ENCODE peak calls at places on chromosomes 12 and 14, in five cellular contexts. K, J, O, G and V are unnamed samples.

GRCh38 chr12:93947486-93947885 is 200.9 kb upstream of the PLXNC1 start:
- DNase-seq in J (no peak), G (no peak), K (no peak), O (no peak), V (no peak)

GRCh38 chr12:131914179-131914702 is 14.8 kb upstream of the PUS1 start:
- DNase-seq in O (no peak), G (no peak), K (no peak), J (peak; percentile 64), V (no peak)

GRCh38 chr12:110687770-110688169 is 1.1 kb downstream of the HVCN1 start:
- DNase-seq in O (no peak), G (no peak), K (no peak), J (no peak), V (no peak)

GRCh38 chr12:7609051-7609450 is 56.7 kb downstream of the APOBEC1 start:
- DNase-seq in K (no peak), J (no peak), O (no peak), G (no peak), V (no peak)

GRCh38 chr14:30298266-30298795 is 260.6 kb upstream of the G2E3 start:
- DNase-seq in G (no peak), K (no peak), J (no peak), O (no peak), V (no peak)

GRCh38 chr12:105083551-105084105 is 630 bp downstream of the ALDH1L2 start:
- DNase-seq in K (peak; percentile 71), J (peak; percentile 90), G (no peak), O (peak; percentile 58), V (no peak)

GRCh38 chr12:83046019-83046418 is 359.3 kb downstream of the TMTC2 start:
- DNase-seq in G (no peak), J (no peak), K (no peak), O (no peak), V (no peak)

GRCh38 chr12:13032164-13032563 is 12.0 kb upstream of the FAM234B start:
- DNase-seq in J (no peak), G (no peak), K (peak; percentile 2), O (no peak), V (no peak)

GRCh38 chr12:50933459-50934124 is 18.8 kb upstream of the HIGD1C start:
- DNase-seq in G (no peak), J (no peak), K (no peak), O (peak; percentile 29), V (no peak)

GRCh38 chr12:60529723-60530122 is 933.9 kb downstream of the SLC16A7 start:
- DNase-seq in O (no peak), J (no peak), G (no peak), K (no peak), V (no peak)

GRCh38 chr12:57549909-57550627 is at the start of gene KIF5A:
- DNase-seq in O (no peak), K (peak; percentile 24), J (peak; percentile 67), G (no peak), V (no peak)

GRCh38 chr14:23365353-23366162 is 586 bp upstream of the EFS start:
- DNase-seq in J (peak; percentile 66), O (no peak), K (peak; percentile 29), G (no peak), V (no peak)

GRCh38 chr12:4212845-4213244 is 60.7 kb upstream of the CCND2 start:
- DNase-seq in O (no peak), G (no peak), J (no peak), K (no peak), V (no peak)

GRCh38 chr12:108843187-108843586 is 14.2 kb downstream of the SSH1 start:
- DNase-seq in K (no peak), G (no peak), O (no peak), J (no peak), V (no peak)

GRCh38 chr14:71399057-71399487 is 491.8 kb downstream of the PCNX1 start:
- DNase-seq in K (peak; percentile 29), O (no peak), G (no peak), J (no peak), V (no peak)

GRCh38 chr12:44672042-44672441 is 204.1 kb downstream of the NELL2 start:
- DNase-seq in O (no peak), G (no peak), J (no peak), K (no peak), V (no peak)

GRCh38 chr14:101721951-101722661 is 39.4 kb upstream of the PPP2R5C start:
- DNase-seq in J (no peak), O (peak; percentile 65), G (no peak), K (peak; percentile 93), V (peak; percentile 5)

GRCh38 chr14:79896009-79896408 is 315.3 kb downstream of the DIO2 start:
- DNase-seq in O (no peak), K (peak; percentile 33), G (no peak), J (no peak), V (no peak)

GRCh38 chr12:113465808-113466769 is 5.6 kb downstream of the LHX5 start:
- DNase-seq in K (no peak), J (no peak), G (no peak), O (no peak), V (no peak)

DNA sequence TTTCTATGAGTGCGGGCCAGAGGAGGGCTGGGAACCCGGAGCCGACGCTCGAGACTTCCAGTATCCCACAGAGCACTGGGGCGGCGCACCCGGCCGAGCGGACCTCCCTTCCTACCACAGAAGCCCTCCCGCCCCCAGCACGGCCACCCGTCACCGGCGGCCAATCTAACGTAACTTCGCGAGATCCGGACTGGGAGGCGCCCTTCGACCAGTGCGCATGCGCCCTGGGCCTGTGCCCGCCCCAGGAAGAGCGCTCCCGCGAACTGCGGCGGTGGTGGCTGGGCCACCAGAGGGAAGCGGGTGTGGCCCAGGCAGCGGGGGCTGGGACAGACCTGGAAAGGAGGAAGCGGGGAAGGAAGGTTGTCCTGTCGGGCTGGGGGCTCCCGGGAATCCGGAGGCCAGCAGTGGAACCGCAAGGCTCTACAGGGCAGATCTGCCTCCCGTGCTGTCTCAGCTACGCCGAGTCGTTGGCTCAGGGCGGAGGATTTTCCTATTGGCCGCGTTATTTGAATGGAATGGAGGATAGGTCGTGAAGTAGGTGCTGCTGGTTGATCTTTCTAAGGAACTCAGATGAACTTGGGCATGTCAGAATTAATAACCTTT is at the start of gene PPP1R12A:
- DNase-seq in K (peak; percentile 98), G (peak; percentile 88), J (peak; percentile 99), O (peak; percentile 98), V (peak; percentile 95)
- TF ChIP-seq CTCF in K (no peak), G (no peak), J (peak; percentile 22), O (no peak), V (peak; percentile 5)

GRCh38 chr12:124567673-124568373 is 411 bp upstream of the NCOR2 start:
- DNase-seq in J (peak; percentile 98), O (peak; percentile 87), K (peak; percentile 97), G (peak; percentile 58), V (peak; percentile 94)
- H3K4me3 ChIP-seq in J (peak overlapping the region; percentile 94), O (peak overlapping the region; percentile 92), K (peak overlapping the region; percentile 1), G (peak overlapping the region; percentile 97), V (peak overlapping the region; percentile 30)

GRCh38 chr14:26984318-26985177 is 386.7 kb upstream of the NOVA1 start:
- DNase-seq in J (peak; percentile 67), K (peak; percentile 55), G (no peak), O (peak; percentile 77), V (peak; percentile 64)
- TF ChIP-seq CTCF in J (peak; percentile 53), K (peak; percentile 89), G (peak; percentile 61), O (peak; percentile 81), V (peak; percentile 86)

GRCh38 chr12:2039034-2039433 is 13.8 kb upstream of the CACNA1C start:
- DNase-seq in O (no peak), K (no peak), G (no peak), J (no peak), V (no peak)

GRCh38 chr12:2035421-2036080 is 17.2 kb upstream of the CACNA1C start:
- DNase-seq in G (no peak), J (no peak), K (no peak), O (no peak), V (no peak)

DNA sequence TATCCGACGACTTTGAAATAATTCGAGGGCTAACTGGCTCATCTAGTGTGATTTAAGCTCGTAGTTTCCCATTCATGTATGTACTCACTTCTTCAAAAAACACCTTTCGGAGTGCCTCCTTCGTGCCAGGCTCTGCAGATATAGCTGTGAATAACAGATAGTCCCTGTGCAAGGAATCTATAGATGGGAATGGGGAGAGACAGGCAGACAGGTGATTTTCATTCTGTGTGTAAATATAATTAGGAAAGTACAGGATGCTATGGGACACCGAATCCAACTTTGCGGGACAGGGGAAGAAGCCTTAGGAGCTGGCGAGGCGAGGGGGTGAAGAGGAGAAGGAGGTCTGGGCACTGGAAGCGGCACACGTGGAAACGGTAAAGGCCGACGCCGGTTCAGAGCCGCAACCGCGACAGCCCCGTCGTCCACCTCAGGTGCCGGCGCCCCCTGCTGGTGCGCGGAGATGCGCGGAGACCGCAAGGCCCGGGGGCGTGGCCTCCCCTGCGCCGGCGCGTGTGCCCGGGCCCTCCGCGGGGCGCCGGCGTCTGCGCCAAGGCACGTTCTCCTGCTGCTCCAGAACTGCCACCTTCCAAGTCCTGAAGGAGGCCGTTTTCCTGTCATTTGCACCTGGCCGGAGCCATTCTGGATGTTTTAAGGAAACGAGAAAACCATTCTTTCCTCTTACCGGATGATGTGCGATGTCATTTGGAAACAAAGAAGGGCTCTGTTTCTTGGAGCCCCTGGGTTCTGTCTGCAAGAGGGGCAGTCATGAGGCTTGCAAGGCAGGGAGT is 18.0 kb upstream of the CACNA1C start:
- DNase-seq in J (peak; percentile 92), G (peak; percentile 34), O (peak; percentile 83), K (peak; percentile 65), V (peak; percentile 20)
- H3K4me3 ChIP-seq in J (peak overlapping the region; percentile 49), G (peak overlapping the region; percentile 57), O (peak overlapping the region; percentile 34), K (peak overlapping the region; percentile 22), V (peak overlapping the region; percentile 22)

GRCh38 chr12:1630081-1630826 is 1.2 kb downstream of the WNT5B start:
- DNase-seq in O (peak; percentile 58), G (no peak), K (no peak), J (peak; percentile 75), V (no peak)

GRCh38 chr12:1628671-1629337 is at the start of gene WNT5B:
- DNase-seq in K (no peak), G (no peak), O (no peak), J (no peak), V (no peak)

GRCh38 chr12:1629338-1630080 is 478 bp downstream of the WNT5B start:
- DNase-seq in J (no peak), G (no peak), O (no peak), K (no peak), V (no peak)

GRCh38 chr12:1632702-1633101 is 3.7 kb downstream of the WNT5B start:
- DNase-seq in G (no peak), O (no peak), K (no peak), J (no peak), V (no peak)

DNA sequence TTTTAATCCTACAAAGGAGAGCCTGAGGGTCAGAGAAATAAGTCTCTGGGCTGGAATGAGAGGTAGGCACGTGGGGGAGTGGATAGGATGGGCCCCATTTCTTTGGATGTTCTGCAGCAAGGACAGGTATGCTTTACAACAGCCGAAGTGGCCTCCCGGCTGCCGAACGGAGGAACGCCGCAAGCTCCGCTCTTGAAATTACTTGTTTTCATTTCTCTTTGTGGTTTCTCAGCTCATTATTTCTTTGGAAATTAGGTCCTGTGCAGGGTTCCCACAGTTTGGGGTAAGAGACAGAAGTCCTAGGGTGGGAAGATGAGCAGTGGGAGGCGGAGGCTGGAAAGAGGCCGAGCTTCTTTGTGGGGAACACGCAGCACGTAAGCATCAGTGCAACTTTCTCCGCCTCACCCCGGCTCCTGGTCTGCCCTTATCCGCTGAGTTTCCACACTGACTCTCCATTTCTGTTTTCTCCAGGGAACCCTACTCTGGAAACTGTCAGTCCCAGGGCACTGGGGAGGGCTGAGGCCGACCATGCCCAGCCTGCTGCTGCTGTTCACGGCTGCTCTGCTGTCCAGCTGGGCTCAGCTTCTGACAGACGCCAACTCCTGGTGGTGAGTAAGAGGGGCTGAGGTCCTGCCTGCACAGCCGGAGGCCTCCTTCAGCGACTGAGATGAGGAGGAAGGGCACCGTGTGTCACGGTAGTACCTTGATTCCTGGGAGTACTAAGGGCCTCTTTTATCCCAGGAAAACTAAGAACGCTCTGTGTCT is 2.0 kb downstream of the WNT5B start:
- DNase-seq in O (no peak), J (no peak), G (no peak), K (peak; percentile 62), V (peak; percentile 26)
- TF ChIP-seq CTCF in O (no peak), J (no peak), G (no peak), K (no peak), V (peak; percentile 30)

GRCh38 chr14:75281691-75282000 is 3.0 kb downstream of the FOS start:
- DNase-seq in J (no peak), K (no peak), O (no peak), G (no peak), V (no peak)
- H3K4me3 ChIP-seq in J (peak overlapping the region; percentile 71), K (no peak overlapping the region), O (no peak overlapping the region), G (peak overlapping the region; percentile 92), V (peak overlapping the region; percentile 1)